ENCODE peak calls at places on chromosomes 4 and X, in nine cellular contexts. W, Q, U, D, O, L, R, M and J are unnamed samples.

GRCh38 chr4:28518781-28519180 is 1658.1 kb downstream of the STIM2 start:
- DNase-seq in O (no peak), Q (no peak), U (no peak), D (no peak), W (no peak), L (no peak), M (no peak), R (no peak), J (no peak)

GRCh38 chrX:112844250-112844649 is 3.6 kb upstream of the AMOT start:
- DNase-seq in O (no peak), D (peak; percentile 47), L (no peak), U (no peak), Q (no peak), W (no peak), M (no peak), R (no peak), J (no peak)

GRCh38 chrX:16883487-16883804 is 13.3 kb upstream of the RBBP7 start:
- DNase-seq in O (no peak), W (no peak), U (no peak), D (no peak), L (no peak), Q (no peak), M (no peak), R (no peak), J (no peak)

GRCh38 chr4:4755306-4755705 is 104.2 kb upstream of the MSX1 start:
- DNase-seq in M (peak; percentile 15), O (no peak), U (no peak), Q (no peak), L (no peak), W (no peak), R (no peak), D (no peak), J (no peak)

GRCh38 chrX:153511784-153512500 is 5.5 kb upstream of the ATP2B3 start:
- DNase-seq in O (no peak), L (no peak), W (no peak), D (no peak), R (no peak), M (no peak), U (no peak), Q (no peak), J (no peak)

GRCh38 chrX:50618788-50619558 is 148.3 kb upstream of the DGKK start:
- DNase-seq in O (no peak), W (no peak), L (no peak), M (no peak), D (no peak), R (no peak), Q (no peak), U (no peak), J (no peak)

GRCh38 chr4:168177546-168178149 is 85.3 kb downstream of the ANXA10 start:
- DNase-seq in M (no peak), L (no peak), R (no peak), W (no peak), O (no peak), D (no peak), Q (no peak), U (no peak), J (no peak)

GRCh38 chr4:5631352-5632042 is 76.9 kb downstream of the EVC2 start:
- DNase-seq in R (no peak), M (no peak), Q (no peak), D (no peak), U (no peak), L (no peak), O (no peak), W (no peak), J (no peak)

GRCh38 chr4:176539785-176540175 is 220.0 kb downstream of the SPCS3 start:
- DNase-seq in U (peak; percentile 20), Q (no peak), W (no peak), D (no peak), L (no peak), R (no peak), M (no peak), O (no peak), J (no peak)